ENCODE peak calls at places on chromosomes 12 and 14, in nine cellular contexts. One of them, this sample, is unnamed.

GRCh38 chr12:26818201-26818600 is 14.8 kb downstream of the ITPR2 start:
- DNase-seq in RWPE1: no peak
- DNase-seq in GM23338: no peak
- DNase-seq in neural crest cell: no peak
- DNase-seq in foreskin fibroblast: no peak
- DNase-seq in MCF 10A: no peak
- DNase-seq in stomach: no peak
- DNase-seq in neural progenitor cell: no peak
- DNase-seq in psoas muscle: no peak
- DNase-seq in this sample: no peak

GRCh38 chr12:117084405-117085317 is 14.6 kb downstream of the TESC start:
- DNase-seq in RWPE1: no peak
- DNase-seq in GM23338: no peak
- DNase-seq in neural crest cell: no peak
- DNase-seq in foreskin fibroblast: no peak
- DNase-seq in MCF 10A: no peak
- DNase-seq in stomach: no peak
- DNase-seq in neural progenitor cell: no peak
- DNase-seq in psoas muscle: no peak
- DNase-seq in this sample: no peak

GRCh38 chr12:118302053-118302452 is 70.7 kb downstream of the TAOK3 start:
- DNase-seq in RWPE1: peak
- DNase-seq in GM23338: no peak
- DNase-seq in neural crest cell: no peak
- DNase-seq in foreskin fibroblast: peak
- DNase-seq in MCF 10A: peak
- DNase-seq in stomach: no peak
- DNase-seq in neural progenitor cell: no peak
- DNase-seq in psoas muscle: no peak
- DNase-seq in this sample: peak

GRCh38 chr12:12403264-12404248 is 46.7 kb downstream of the BORCS5 start:
- DNase-seq in RWPE1: no peak
- DNase-seq in GM23338: no peak
- DNase-seq in neural crest cell: no peak
- DNase-seq in foreskin fibroblast: no peak
- DNase-seq in MCF 10A: no peak
- DNase-seq in stomach: no peak
- DNase-seq in neural progenitor cell: no peak
- DNase-seq in psoas muscle: no peak
- DNase-seq in this sample: no peak

GRCh38 chr14:34872822-34873590 is 2.2 kb downstream of the BAZ1A start:
- DNase-seq in RWPE1: peak
- DNase-seq in GM23338: peak
- DNase-seq in neural crest cell: no peak
- DNase-seq in foreskin fibroblast: peak
- DNase-seq in MCF 10A: peak
- DNase-seq in stomach: no peak
- DNase-seq in neural progenitor cell: peak
- DNase-seq in psoas muscle: no peak
- DNase-seq in this sample: peak

GRCh38 chr12:124939428-124940142 is 25.1 kb upstream of the UBC start:
- DNase-seq in RWPE1: peak
- DNase-seq in GM23338: peak
- DNase-seq in neural crest cell: peak
- DNase-seq in foreskin fibroblast: peak
- DNase-seq in MCF 10A: peak
- DNase-seq in stomach: peak
- DNase-seq in neural progenitor cell: peak
- DNase-seq in psoas muscle: peak
- DNase-seq in this sample: peak

GRCh38 chr12:48924617-48925217 is 575 bp downstream of the FKBP11 start:
- DNase-seq in RWPE1: peak
- DNase-seq in GM23338: peak
- DNase-seq in neural crest cell: peak
- DNase-seq in foreskin fibroblast: peak
- DNase-seq in MCF 10A: no peak
- DNase-seq in stomach: peak
- DNase-seq in neural progenitor cell: peak
- DNase-seq in psoas muscle: peak
- DNase-seq in this sample: peak

GRCh38 chr12:14952295-14952995 is 9.0 kb downstream of the ARHGDIB start:
- DNase-seq in RWPE1: peak
- DNase-seq in GM23338: no peak
- DNase-seq in neural crest cell: no peak
- DNase-seq in foreskin fibroblast: peak
- DNase-seq in MCF 10A: peak
- DNase-seq in stomach: no peak
- DNase-seq in neural progenitor cell: no peak
- DNase-seq in psoas muscle: no peak
- DNase-seq in this sample: peak

GRCh38 chr14:56378474-56378873 is 201.1 kb upstream of the TMEM260 start:
- DNase-seq in RWPE1: peak
- DNase-seq in GM23338: no peak
- DNase-seq in neural crest cell: no peak
- DNase-seq in foreskin fibroblast: peak
- DNase-seq in MCF 10A: peak
- DNase-seq in stomach: no peak
- DNase-seq in neural progenitor cell: no peak
- DNase-seq in psoas muscle: no peak
- DNase-seq in this sample: peak

GRCh38 chr14:21557084-21557901 is 22.6 kb downstream of the OR10G3 start:
- DNase-seq in RWPE1: peak
- DNase-seq in GM23338: peak
- DNase-seq in neural crest cell: peak
- DNase-seq in foreskin fibroblast: peak
- DNase-seq in MCF 10A: peak
- DNase-seq in stomach: peak
- DNase-seq in neural progenitor cell: peak
- DNase-seq in psoas muscle: peak
- DNase-seq in this sample: peak

GRCh38 chr12:7797698-7798398 is 8.6 kb downstream of the NANOG start:
- DNase-seq in RWPE1: no peak
- DNase-seq in GM23338: no peak
- DNase-seq in neural crest cell: no peak
- DNase-seq in foreskin fibroblast: peak
- DNase-seq in MCF 10A: peak
- DNase-seq in stomach: peak
- DNase-seq in neural progenitor cell: no peak
- DNase-seq in psoas muscle: no peak
- DNase-seq in this sample: no peak

GRCh38 chr14:50479041-50479440 is 53.3 kb downstream of the MAP4K5 start:
- DNase-seq in RWPE1: no peak
- DNase-seq in GM23338: no peak
- DNase-seq in neural crest cell: no peak
- DNase-seq in foreskin fibroblast: no peak
- DNase-seq in MCF 10A: no peak
- DNase-seq in stomach: no peak
- DNase-seq in neural progenitor cell: no peak
- DNase-seq in psoas muscle: no peak
- DNase-seq in this sample: no peak

GRCh38 chr14:50477760-50478159 is 54.6 kb downstream of the MAP4K5 start:
- DNase-seq in RWPE1: no peak
- DNase-seq in GM23338: no peak
- DNase-seq in neural crest cell: no peak
- DNase-seq in foreskin fibroblast: no peak
- DNase-seq in MCF 10A: no peak
- DNase-seq in stomach: no peak
- DNase-seq in neural progenitor cell: no peak
- DNase-seq in psoas muscle: no peak
- DNase-seq in this sample: no peak

GRCh38 chr14:50471838-50472465 is 60.4 kb downstream of the MAP4K5 start:
- DNase-seq in RWPE1: no peak
- DNase-seq in GM23338: no peak
- DNase-seq in neural crest cell: no peak
- DNase-seq in foreskin fibroblast: no peak
- DNase-seq in MCF 10A: no peak
- DNase-seq in stomach: no peak
- DNase-seq in neural progenitor cell: no peak
- DNase-seq in psoas muscle: no peak
- DNase-seq in this sample: no peak

GRCh38 chr14:50475460-50475859 is 56.9 kb downstream of the MAP4K5 start:
- DNase-seq in RWPE1: peak
- DNase-seq in GM23338: no peak
- DNase-seq in neural crest cell: no peak
- DNase-seq in foreskin fibroblast: peak
- DNase-seq in MCF 10A: peak
- DNase-seq in stomach: no peak
- DNase-seq in neural progenitor cell: no peak
- DNase-seq in psoas muscle: no peak
- DNase-seq in this sample: peak

DNA sequence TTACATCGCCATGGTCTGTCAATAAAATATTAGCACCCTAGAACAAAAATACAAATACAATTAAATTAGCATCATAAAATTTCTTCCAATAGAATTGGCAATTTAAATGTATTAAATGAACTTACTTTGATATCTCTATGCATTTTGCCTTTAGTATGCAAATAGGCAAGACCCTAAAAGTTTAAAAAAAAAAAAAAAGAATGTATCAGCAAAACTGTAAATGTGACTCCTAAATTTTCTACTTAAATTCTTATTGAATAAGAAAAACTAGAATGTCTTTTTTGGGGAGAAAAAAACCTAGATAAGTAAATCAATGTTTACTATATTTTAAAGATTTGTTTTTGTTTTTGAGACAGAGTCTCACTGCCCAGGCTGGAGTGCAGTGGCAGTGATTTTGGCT is 56.2 kb downstream of the MAP4K5 start:
- DNase-seq in RWPE1: no peak
- DNase-seq in GM23338: no peak
- DNase-seq in neural crest cell: no peak
- DNase-seq in foreskin fibroblast: no peak
- DNase-seq in MCF 10A: no peak
- DNase-seq in stomach: no peak
- DNase-seq in neural progenitor cell: no peak
- DNase-seq in psoas muscle: no peak
- DNase-seq in this sample: no peak
- TF ChIP-seq CTCF in RWPE1: no peak
- TF ChIP-seq CTCF in GM23338: no peak
- TF ChIP-seq CTCF in neural crest cell: no peak
- TF ChIP-seq CTCF in foreskin fibroblast: no peak
- TF ChIP-seq CTCF in MCF 10A: no peak
- TF ChIP-seq CTCF in stomach: no peak
- TF ChIP-seq CTCF in neural progenitor cell: no peak
- TF ChIP-seq CTCF in psoas muscle: no peak
- TF ChIP-seq CTCF in this sample: no peak

DNA sequence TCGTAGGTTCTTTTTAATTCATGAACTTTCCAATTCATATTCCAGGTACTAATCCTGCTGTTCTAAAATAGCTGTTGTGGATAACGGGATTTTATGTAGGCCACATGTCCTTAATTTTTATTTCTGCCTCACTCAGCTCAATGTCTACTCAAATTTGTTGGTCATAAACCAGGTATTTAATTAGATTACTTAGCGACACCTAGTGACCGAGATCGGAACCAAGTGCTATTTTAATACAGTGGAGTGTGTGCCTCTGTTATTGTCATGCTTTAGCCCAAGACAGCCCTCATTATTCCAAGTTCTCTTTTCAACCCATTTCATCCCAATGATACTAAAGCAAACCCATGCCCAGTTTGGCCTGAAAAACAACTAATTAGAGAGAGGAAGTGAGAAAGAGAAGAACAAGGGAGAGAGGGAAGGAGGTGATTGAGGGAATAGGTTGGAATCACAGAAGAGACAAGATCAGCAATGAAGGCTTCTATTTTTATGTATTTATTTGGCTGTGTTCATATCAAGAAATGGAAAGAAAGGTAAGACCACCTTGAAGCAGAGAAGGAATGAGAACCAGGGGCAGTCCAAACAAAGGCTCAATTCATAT is 45.9 kb upstream of the IFNG-AS1 start:
- DNase-seq in RWPE1: peak
- DNase-seq in GM23338: peak
- DNase-seq in neural crest cell: peak
- DNase-seq in foreskin fibroblast: peak
- DNase-seq in MCF 10A: peak
- DNase-seq in stomach: peak
- DNase-seq in neural progenitor cell: peak
- DNase-seq in psoas muscle: no peak
- DNase-seq in this sample: peak
- TF ChIP-seq CTCF in RWPE1: peak
- TF ChIP-seq CTCF in GM23338: peak
- TF ChIP-seq CTCF in neural crest cell: peak
- TF ChIP-seq CTCF in foreskin fibroblast: peak
- TF ChIP-seq CTCF in MCF 10A: peak
- TF ChIP-seq CTCF in stomach: no peak
- TF ChIP-seq CTCF in neural progenitor cell: peak
- TF ChIP-seq CTCF in psoas muscle: peak
- TF ChIP-seq CTCF in this sample: peak

DNA sequence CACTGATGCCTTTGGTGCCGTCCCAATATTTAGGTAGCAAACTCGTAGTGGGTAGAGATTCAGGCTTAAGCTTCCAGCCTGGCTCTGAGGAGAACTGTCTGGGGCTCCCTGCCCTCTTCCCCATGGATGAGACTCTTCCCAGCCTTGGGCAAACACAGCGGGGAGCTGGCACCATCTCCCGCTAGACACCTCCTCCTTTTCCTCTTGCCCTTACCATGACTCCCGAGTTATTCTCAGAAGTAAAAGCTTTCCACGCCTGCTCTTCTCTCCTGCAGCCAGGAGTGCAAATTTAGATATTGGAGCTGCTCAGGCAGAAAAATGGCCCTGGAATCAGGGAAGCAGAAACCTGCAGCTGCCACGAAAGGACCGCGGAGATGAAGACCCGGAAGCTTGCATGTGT is 45.6 kb upstream of the RBM19 start:
- DNase-seq in RWPE1: no peak
- DNase-seq in GM23338: no peak
- DNase-seq in neural crest cell: no peak
- DNase-seq in foreskin fibroblast: no peak
- DNase-seq in MCF 10A: no peak
- DNase-seq in stomach: no peak
- DNase-seq in neural progenitor cell: no peak
- DNase-seq in psoas muscle: no peak
- DNase-seq in this sample: no peak
- TF ChIP-seq CTCF in RWPE1: no peak
- TF ChIP-seq CTCF in GM23338: no peak
- TF ChIP-seq CTCF in neural crest cell: no peak
- TF ChIP-seq CTCF in foreskin fibroblast: no peak
- TF ChIP-seq CTCF in MCF 10A: no peak
- TF ChIP-seq CTCF in stomach: no peak
- TF ChIP-seq CTCF in neural progenitor cell: no peak
- TF ChIP-seq CTCF in psoas muscle: no peak
- TF ChIP-seq CTCF in this sample: no peak

GRCh38 chr12:107612508-107612907 is 73.1 kb upstream of the PWP1 start:
- DNase-seq in RWPE1: no peak
- DNase-seq in GM23338: no peak
- DNase-seq in neural crest cell: no peak
- DNase-seq in foreskin fibroblast: peak
- DNase-seq in MCF 10A: no peak
- DNase-seq in stomach: no peak
- DNase-seq in neural progenitor cell: no peak
- DNase-seq in psoas muscle: no peak
- DNase-seq in this sample: no peak

GRCh38 chr12:107605293-107605692 is 80.3 kb upstream of the PWP1 start:
- DNase-seq in RWPE1: no peak
- DNase-seq in GM23338: no peak
- DNase-seq in neural crest cell: no peak
- DNase-seq in foreskin fibroblast: no peak
- DNase-seq in MCF 10A: no peak
- DNase-seq in stomach: no peak
- DNase-seq in neural progenitor cell: no peak
- DNase-seq in psoas muscle: no peak
- DNase-seq in this sample: no peak

GRCh38 chr12:107607464-107608392 is 77.9 kb upstream of the PWP1 start:
- DNase-seq in RWPE1: peak
- DNase-seq in GM23338: peak
- DNase-seq in neural crest cell: peak
- DNase-seq in foreskin fibroblast: peak
- DNase-seq in MCF 10A: peak
- DNase-seq in stomach: peak
- DNase-seq in neural progenitor cell: peak
- DNase-seq in psoas muscle: peak
- DNase-seq in this sample: peak

GRCh38 chr12:107610030-107610859 is 75.4 kb upstream of the PWP1 start:
- DNase-seq in RWPE1: peak
- DNase-seq in GM23338: peak
- DNase-seq in neural crest cell: peak
- DNase-seq in foreskin fibroblast: peak
- DNase-seq in MCF 10A: peak
- DNase-seq in stomach: no peak
- DNase-seq in neural progenitor cell: peak
- DNase-seq in psoas muscle: no peak
- DNase-seq in this sample: no peak
- TF ChIP-seq CTCF in RWPE1: peak
- TF ChIP-seq CTCF in GM23338: peak
- TF ChIP-seq CTCF in neural crest cell: peak
- TF ChIP-seq CTCF in foreskin fibroblast: peak
- TF ChIP-seq CTCF in MCF 10A: peak
- TF ChIP-seq CTCF in stomach: no peak
- TF ChIP-seq CTCF in neural progenitor cell: peak
- TF ChIP-seq CTCF in psoas muscle: peak
- TF ChIP-seq CTCF in this sample: peak